ENCODE peak calls at places on chromosomes 1 and 21, in ten cellular contexts. W is breast epithelium, E is body of pancreas, R is astrocyte of the spinal cord, V is tibial nerve, B is stomach, N is HT1080, P is SK-N-SH, D is RWPE1, T is globus pallidus. Q is an unnamed sample.

GRCh38 chr1:25500694-25501093 is 42.7 kb upstream of the LDLRAP1 start:
- DNase-seq in W (no peak), E (no peak), R (no peak), V (peak), B (no peak), N (no peak), P (no peak), D (no peak), T (no peak), Q (no peak)

GRCh38 chr1:214386747-214387146 is 105.8 kb downstream of the SMYD2 start:
- DNase-seq in W (no peak), E (no peak), R (peak), V (no peak), B (no peak), N (peak), P (no peak), D (peak), T (no peak), Q (peak)

GRCh38 chr21:33305344-33305671 is 19.5 kb upstream of the IFNAR1 start:
- DNase-seq in W (no peak), E (no peak), R (no peak), V (no peak), B (no peak), N (no peak), P (no peak), D (no peak), T (no peak), Q (no peak)

GRCh38 chr1:150549496-150550221 is 451 bp downstream of the ADAMTSL4 start:
- DNase-seq in W (peak), E (peak), R (no peak), V (no peak), B (no peak), N (no peak), P (no peak), D (peak), T (no peak), Q (no peak)

GRCh38 chr1:10962483-10962882 is 50.0 kb upstream of the TARDBP start:
- DNase-seq in W (no peak), E (peak), R (no peak), V (no peak), B (peak), N (peak), P (peak), D (no peak), T (no peak), Q (peak)

GRCh38 chr1:52636701-52637695 is 4.0 kb downstream of the SHISAL2A start:
- DNase-seq in W (no peak), E (peak), R (no peak), V (no peak), B (no peak), N (peak), P (no peak), D (peak), T (no peak), Q (peak)

GRCh38 chr21:42404534-42404933 is 832 bp downstream of the UBASH3A start:
- DNase-seq in W (no peak), E (no peak), R (no peak), V (no peak), B (no peak), N (no peak), P (no peak), D (no peak), T (no peak), Q (no peak)

GRCh38 chr1:45569962-45570581 is 13.8 kb upstream of the NASP start:
- DNase-seq in W (peak), E (peak), R (peak), V (peak), B (peak), N (peak), P (peak), D (peak), T (peak), Q (peak)

GRCh38 chr1:203407301-203407700 is 56.4 kb upstream of the FMOD start:
- DNase-seq in W (no peak), E (no peak), R (no peak), V (no peak), B (no peak), N (no peak), P (no peak), D (no peak), T (no peak), Q (no peak)

GRCh38 chr1:81549588-81550127 is 251.1 kb upstream of the ADGRL2 start:
- DNase-seq in W (no peak), E (no peak), R (peak), V (no peak), B (no peak), N (peak), P (peak), D (peak), T (no peak), Q (no peak)

GRCh38 chr1:155773221-155773620 is 83.8 kb downstream of the GON4L start:
- DNase-seq in W (no peak), E (no peak), R (peak), V (no peak), B (no peak), N (no peak), P (no peak), D (no peak), T (no peak), Q (no peak)

GRCh38 chr1:1198423-1199140 is 7.8 kb downstream of the TNFRSF18 start:
- DNase-seq in W (no peak), E (no peak), R (no peak), V (no peak), B (no peak), N (no peak), P (peak), D (no peak), T (no peak), Q (no peak)

GRCh38 chr1:17919525-17920439 is 164.6 kb downstream of the ACTL8 start:
- DNase-seq in W (no peak), E (peak), R (peak), V (no peak), B (peak), N (no peak), P (peak), D (peak), T (peak), Q (peak)

GRCh38 chr1:95221306-95221705 is 12.7 kb upstream of the RWDD3 start:
- DNase-seq in W (no peak), E (no peak), R (no peak), V (no peak), B (no peak), N (no peak), P (no peak), D (no peak), T (no peak), Q (peak)

GRCh38 chr1:159071970-159072582 is 4.5 kb downstream of the AIM2 start:
- DNase-seq in W (no peak), E (no peak), R (peak), V (peak), B (no peak), N (peak), P (peak), D (peak), T (peak), Q (peak)